ENCODE peak calls at places on chromosomes 7 and 10, in five cellular contexts. K is lower lobe of right lung, J is fibroblast of lung, Q is HCEC 1CT, B is transverse colon. G is an unnamed sample.

GRCh38 chr10:93221521-93221920 is 147.8 kb downstream of the CYP26A1 start:
- DNase-seq in K (no peak), J (no peak), Q (no peak), B (no peak), G (no peak)

GRCh38 chr7:132941433-132941832 is 140.5 kb downstream of the CHCHD3 start:
- DNase-seq in K (no peak), J (no peak), Q (no peak), B (no peak), G (no peak)

GRCh38 chr7:134184767-134185166 is 57.6 kb downstream of the LRGUK start:
- DNase-seq in K (no peak), J (peak; percentile 33), Q (peak; percentile 25), B (no peak), G (no peak)

GRCh38 chr10:51206471-51206870 is 132.2 kb downstream of the PRKG1 start:
- DNase-seq in K (no peak), J (no peak), Q (no peak), B (no peak), G (no peak)

GRCh38 chr7:87148332-87148955 is 3.8 kb upstream of the DMTF1 start:
- DNase-seq in K (no peak), J (peak; percentile 5), Q (peak; percentile 45), B (no peak), G (no peak)

GRCh38 chr10:80518143-80518806 is 19.4 kb upstream of the SH2D4B start:
- DNase-seq in K (no peak), J (no peak), Q (no peak), B (no peak), G (no peak)

GRCh38 chr7:17939670-17940301 is 508 bp downstream of the SNX13 start:
- DNase-seq in K (no peak), J (peak; percentile 35), Q (peak; percentile 50), B (peak; percentile 63), G (peak; percentile 62)

GRCh38 chr7:136853654-136854053 is 14.8 kb upstream of the CHRM2 start:
- DNase-seq in K (no peak), J (no peak), Q (no peak), B (no peak), G (no peak)

GRCh38 chr10:99709480-99710229 is 22.3 kb downstream of the COX15 start:
- DNase-seq in K (no peak), J (peak; percentile 57), Q (peak; percentile 78), B (no peak), G (no peak)

GRCh38 chr10:130487562-130487961 is 351.4 kb downstream of the GLRX3 start:
- DNase-seq in K (no peak), J (no peak), Q (no peak), B (no peak), G (no peak)

GRCh38 chr10:52314822-52315552 is 906 bp downstream of the DKK1 start:
- DNase-seq in K (no peak), J (peak; percentile 62), Q (peak; percentile 59), B (peak; percentile 8), G (peak; percentile 45)

GRCh38 chr10:4061441-4061951 is 276.5 kb upstream of the KLF6 start:
- DNase-seq in K (no peak), J (peak; percentile 14), Q (no peak), B (peak; percentile 80), G (peak; percentile 81)

GRCh38 chr7:101618916-101619315 is 10.2 kb downstream of the MYL10 start:
- DNase-seq in K (no peak), J (peak; percentile 32), Q (no peak), B (no peak), G (no peak)

GRCh38 chr7:116224492-116225098 is 14.3 kb downstream of the TES start:
- DNase-seq in K (no peak), J (no peak), Q (no peak), B (no peak), G (no peak)

GRCh38 chr7:140005754-140006503 is 56.8 kb downstream of the PARP12 start:
- DNase-seq in K (no peak), J (peak; percentile 9), Q (no peak), B (no peak), G (no peak)

GRCh38 chr10:109899578-109900355 is 23.5 kb downstream of the XPNPEP1 start:
- DNase-seq in K (no peak), J (peak; percentile 78), Q (peak; percentile 71), B (no peak), G (no peak)

GRCh38 chr7:141519623-141520022 is 31.6 kb upstream of the AGK start:
- DNase-seq in K (no peak), J (no peak), Q (no peak), B (no peak), G (no peak)